ENCODE peak calls at places on chromosomes 3 and 15, in ten cellular contexts. C is non-pigmented ciliary epithelial cell; L is GM19239; H is iris pigment epithelial cell; R is heart right ventricle; B is hepatic stellate cell; J is stimulated activated effector memory CD8-positive, alpha-beta T cell treated with anti-CD3 and anti-CD28 coated beads, Interleukin-12 subunit alpha, Interleukin-12 subunit beta, amount 100 ng/mL, for 72 hours; G is foreskin fibroblast; V is SW 1271; P is activated B cell treated with CpG ODN at 0.5 μM for 24 hours. Y is an unnamed sample.

GRCh38 chr3:185207931-185208746 is 45.7 kb downstream of the EHHADH start:
- DNase-seq in C (no peak), L (peak; percentile 30), H (no peak), R (no peak), B (no peak), J (peak; percentile 6), G (peak; percentile 27), V (no peak), P (no peak), Y (peak; percentile 13)

GRCh38 chr3:98691897-98692296 is 71.2 kb upstream of the ST3GAL6 start:
- DNase-seq in C (no peak), L (no peak), H (peak; percentile 44), R (no peak), B (no peak), J (no peak), G (no peak), V (no peak), P (no peak), Y (no peak)

GRCh38 chr15:71730277-71731144 is 79.8 kb upstream of the NR2E3 start:
- DNase-seq in C (no peak), L (peak; percentile 44), H (peak; percentile 76), R (peak; percentile 64), B (peak; percentile 72), J (no peak), G (peak; percentile 56), V (peak; percentile 65), P (no peak), Y (peak; percentile 28)

GRCh38 chr15:48119277-48119676 is 1.5 kb upstream of the SLC24A5 start:
- DNase-seq in C (no peak), L (no peak), H (peak; percentile 18), R (no peak), B (no peak), J (no peak), G (no peak), V (no peak), P (no peak), Y (no peak)

GRCh38 chr3:51961607-51962569 is 5.4 kb downstream of the PCBP4 start:
- DNase-seq in C (no peak), L (no peak), H (no peak), R (no peak), B (no peak), J (no peak), G (no peak), V (no peak), P (no peak), Y (no peak)

GRCh38 chr3:14290631-14291385 is 111.6 kb upstream of the SLC6A6 start:
- DNase-seq in C (no peak), L (no peak), H (no peak), R (no peak), B (no peak), J (no peak), G (peak; percentile 23), V (no peak), P (no peak), Y (no peak)

GRCh38 chr15:33098082-33099058 is 96.1 kb downstream of the FMN1 start:
- DNase-seq in C (peak; percentile 76), L (no peak), H (peak; percentile 93), R (no peak), B (peak; percentile 69), J (no peak), G (peak; percentile 94), V (peak; percentile 81), P (no peak), Y (peak; percentile 74)

GRCh38 chr3:18035641-18036466 is 293.4 kb upstream of the TBC1D5 start:
- DNase-seq in C (no peak), L (no peak), H (no peak), R (no peak), B (no peak), J (no peak), G (no peak), V (no peak), P (no peak), Y (no peak)

GRCh38 chr15:68328485-68328884 is 50.9 kb downstream of the FEM1B start:
- DNase-seq in C (no peak), L (no peak), H (no peak), R (no peak), B (no peak), J (no peak), G (no peak), V (no peak), P (no peak), Y (no peak)

GRCh38 chr3:163508212-163508611 is 1570.1 kb downstream of the SI start:
- DNase-seq in C (no peak), L (no peak), H (no peak), R (no peak), B (no peak), J (no peak), G (no peak), V (no peak), P (no peak), Y (no peak)

GRCh38 chr3:31278532-31278931 is 254.2 kb upstream of the STT3B start:
- DNase-seq in C (no peak), L (no peak), H (no peak), R (no peak), B (no peak), J (no peak), G (no peak), V (no peak), P (no peak), Y (no peak)

GRCh38 chr3:95310560-95310959 is 1247.7 kb downstream of the NSUN3 start:
- DNase-seq in C (no peak), L (no peak), H (no peak), R (no peak), B (no peak), J (no peak), G (no peak), V (no peak), P (no peak), Y (no peak)

Y was measured in MG63.